ENCODE peak calls at places on chromosomes 2 and 18, in eight cellular contexts. N is lower leg skin, K is endothelial cell of umbilical vein, Z is right lobe of liver, U is A549, O is fibroblast of the aortic adventitia, X is heart right ventricle, P is kidney. A is an unnamed sample.

GRCh38 chr2:108377411-108377810 is 343 bp upstream of the SULT1C4 start:
- DNase-seq in N (no peak), K (no peak), Z (no peak), U (no peak), O (no peak), X (no peak), P (no peak), A (no peak)

GRCh38 chr2:165469417-165469816 is at the start of gene CSRNP3:
- DNase-seq in N (peak), K (peak), Z (peak), U (peak), O (peak), X (peak), P (no peak), A (peak)

GRCh38 chr2:46568212-46569009 is 89.0 kb downstream of the TMEM247 start:
- DNase-seq in N (no peak), K (no peak), Z (no peak), U (no peak), O (no peak), X (no peak), P (no peak), A (no peak)

GRCh38 chr2:183164111-183165015 is 40.1 kb downstream of the NUP35 start:
- DNase-seq in N (no peak), K (no peak), Z (no peak), U (no peak), O (no peak), X (no peak), P (no peak), A (no peak)

GRCh38 chr2:217530399-217531100 is 472.2 kb downstream of the TNS1 start:
- DNase-seq in N (no peak), K (no peak), Z (peak), U (no peak), O (peak), X (peak), P (no peak), A (no peak)

GRCh38 chr2:38146302-38146916 is 70.5 kb upstream of the CYP1B1 start:
- DNase-seq in N (no peak), K (peak), Z (no peak), U (peak), O (peak), X (peak), P (peak), A (no peak)

GRCh38 chr18:77223221-77223639 is 26.4 kb upstream of the GALR1 start:
- DNase-seq in N (no peak), K (no peak), Z (no peak), U (no peak), O (no peak), X (no peak), P (no peak), A (no peak)

GRCh38 chr2:104856086-104856972 is 2.4 kb downstream of the POU3F3 start:
- DNase-seq in N (peak), K (no peak), Z (no peak), U (peak), O (no peak), X (no peak), P (peak), A (no peak)

GRCh38 chr2:3598197-3598910 is 3.4 kb downstream of the COLEC11 start:
- DNase-seq in N (no peak), K (no peak), Z (peak), U (no peak), O (no peak), X (no peak), P (peak), A (no peak)

GRCh38 chr2:223720367-223720766 is 117.0 kb downstream of the AP1S3 start:
- DNase-seq in N (no peak), K (no peak), Z (no peak), U (no peak), O (no peak), X (no peak), P (no peak), A (no peak)

GRCh38 chr18:59051470-59052165 is 88.1 kb upstream of the SEC11C start:
- DNase-seq in N (no peak), K (no peak), Z (no peak), U (no peak), O (peak), X (no peak), P (no peak), A (no peak)

GRCh38 chr2:26344581-26345283 is 1.2 kb upstream of the SELENOI start:
- DNase-seq in N (no peak), K (peak), Z (no peak), U (peak), O (peak), X (no peak), P (no peak), A (no peak)

GRCh38 chr2:37773354-37773753 is 101.9 kb upstream of the CDC42EP3 start:
- DNase-seq in N (no peak), K (no peak), Z (no peak), U (no peak), O (no peak), X (no peak), P (no peak), A (no peak)

GRCh38 chr2:187525164-187525900 is 28.9 kb downstream of the TFPI start:
- DNase-seq in N (no peak), K (peak), Z (no peak), U (no peak), O (no peak), X (no peak), P (no peak), A (no peak)

GRCh38 chr2:102193074-102193473 is 6.3 kb downstream of the IL1RL2 start:
- DNase-seq in N (no peak), K (no peak), Z (no peak), U (no peak), O (peak), X (no peak), P (no peak), A (no peak)

GRCh38 chr18:10453261-10453884 is 1.1 kb upstream of the APCDD1 start:
- DNase-seq in N (no peak), K (no peak), Z (no peak), U (no peak), O (peak), X (no peak), P (no peak), A (no peak)
- H3K4me3 ChIP-seq in N (no peak), K (no peak), Z (no peak), U (no peak), O (no peak), X (peak), P (no peak), A (peak)

GRCh38 chr18:31424383-31424988 is 23.1 kb upstream of the DSG3 start:
- DNase-seq in N (no peak), K (no peak), Z (no peak), U (peak), O (peak), X (no peak), P (no peak), A (no peak)
- TF ChIP-seq CTCF in N (no peak), K (peak), Z (peak), U (peak), O (peak), X (peak), P (peak), A (no peak)

GRCh38 chr2:43178602-43179542 is 47.5 kb downstream of the ZFP36L2 start:
- DNase-seq in N (peak), K (peak), Z (peak), U (peak), O (peak), X (peak), P (peak), A (no peak)
- H3K4me3 ChIP-seq in N (no peak), K (no peak), Z (no peak), U (no peak), O (no peak), X (peak), P (no peak), A (no peak)

GRCh38 chr18:12377556-12378553 is 828 bp upstream of the AFG3L2 start:
- DNase-seq in N (no peak), K (no peak), Z (no peak), U (no peak), O (no peak), X (no peak), P (no peak), A (no peak)
- TF ChIP-seq CTCF in N (no peak), K (peak), Z (no peak), U (no peak), O (peak), X (peak), P (no peak), A (peak)

DNA sequence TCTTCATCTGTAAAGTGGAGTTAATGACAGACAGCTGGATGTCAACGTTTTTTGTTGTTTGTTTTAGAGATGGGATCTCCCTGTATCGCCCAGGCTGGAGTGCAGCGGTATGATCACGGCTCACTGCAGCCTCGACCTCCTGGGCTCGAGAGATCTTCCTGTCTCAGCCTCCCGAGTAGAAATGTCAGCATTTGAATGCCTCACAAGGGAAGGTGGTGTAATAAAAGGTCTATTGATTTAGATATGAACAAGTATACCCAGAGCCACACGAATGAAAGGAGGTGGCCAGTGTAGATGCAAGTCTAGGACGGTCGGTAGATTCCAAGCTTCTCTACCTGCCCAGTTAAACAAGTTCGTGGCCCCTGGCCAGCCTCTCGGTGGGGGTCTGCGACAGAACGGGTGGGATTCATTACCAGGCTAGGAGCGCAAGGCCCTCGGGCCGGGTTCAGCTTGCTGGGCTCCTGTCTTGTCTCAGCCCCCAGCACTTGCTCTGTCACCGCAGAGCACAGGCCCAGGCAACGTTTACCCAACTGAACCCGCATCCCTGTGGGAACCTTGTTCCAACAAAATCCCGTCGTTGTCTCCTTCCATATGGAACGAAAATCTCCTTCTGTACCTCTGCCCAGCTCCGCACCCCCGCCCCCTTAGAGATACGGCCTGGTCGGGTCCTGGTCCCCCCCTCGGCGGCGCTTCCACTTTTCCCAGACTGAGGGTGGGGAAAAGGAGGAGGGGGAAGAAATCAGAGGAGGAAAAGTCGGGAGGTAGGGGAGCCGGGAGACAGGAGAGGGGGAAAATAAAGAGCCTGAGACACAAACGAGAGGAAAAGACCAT is 2.0 kb upstream of the EMX1 start:
- DNase-seq in N (no peak), K (no peak), Z (no peak), U (no peak), O (no peak), X (no peak), P (no peak), A (no peak)
- H3K4me3 ChIP-seq in N (no peak), K (no peak), Z (peak), U (peak), O (no peak), X (peak), P (peak), A (peak)

GRCh38 chr18:70491734-70492348 is 203.0 kb downstream of the SOCS6 start:
- DNase-seq in N (peak), K (peak), Z (no peak), U (peak), O (peak), X (peak), P (no peak), A (peak)
- TF ChIP-seq CTCF in N (no peak), K (peak), Z (peak), U (peak), O (peak), X (peak), P (peak), A (peak)

GRCh38 chr2:149002378-149002890 is 36.1 kb upstream of the LYPD6B start:
- DNase-seq in N (no peak), K (no peak), Z (no peak), U (no peak), O (no peak), X (no peak), P (no peak), A (no peak)
- H3K4me3 ChIP-seq in N (no peak), K (no peak), Z (no peak), U (no peak), O (no peak), X (no peak), P (no peak), A (no peak)

GRCh38 chr2:72117718-72118117 is 29.9 kb downstream of the CYP26B1 start:
- DNase-seq in N (peak), K (no peak), Z (no peak), U (no peak), O (no peak), X (no peak), P (no peak), A (no peak)

GRCh38 chr2:72117029-72117428 is 30.6 kb downstream of the CYP26B1 start:
- DNase-seq in N (no peak), K (no peak), Z (no peak), U (no peak), O (no peak), X (no peak), P (no peak), A (no peak)

GRCh38 chr2:72114693-72115051 is 33.0 kb downstream of the CYP26B1 start:
- DNase-seq in N (no peak), K (no peak), Z (no peak), U (no peak), O (no peak), X (no peak), P (no peak), A (no peak)

GRCh38 chr2:72115361-72116080 is 32.1 kb downstream of the CYP26B1 start:
- DNase-seq in N (peak), K (peak), Z (no peak), U (peak), O (peak), X (no peak), P (peak), A (no peak)

DNA sequence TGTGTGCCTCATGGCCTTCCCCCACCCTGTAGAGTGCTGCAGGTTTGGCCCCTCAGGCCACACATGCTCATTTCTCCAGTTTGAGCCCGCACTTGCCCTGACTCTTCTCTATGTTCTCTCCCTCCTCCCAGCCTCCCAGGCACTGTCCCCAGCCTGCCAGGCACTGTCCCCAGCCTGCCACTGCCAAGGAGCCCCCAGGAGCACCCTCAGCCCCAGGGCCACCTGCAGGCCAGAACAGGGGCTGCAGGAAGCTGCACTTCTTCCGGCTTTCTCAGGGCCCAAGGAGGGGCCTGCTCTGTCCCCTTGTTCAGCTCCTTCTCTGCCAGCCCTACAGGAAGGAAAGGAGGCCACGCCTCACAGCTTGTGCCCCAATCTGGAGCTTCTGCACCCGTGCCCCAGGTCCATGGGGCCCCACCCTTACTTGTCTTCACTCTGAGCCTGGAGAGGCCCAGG is 31.6 kb downstream of the CYP26B1 start:
- DNase-seq in N (no peak), K (no peak), Z (no peak), U (peak), O (no peak), X (no peak), P (no peak), A (no peak)
- TF ChIP-seq CTCF in N (no peak), K (peak), Z (no peak), U (peak), O (peak), X (no peak), P (no peak), A (no peak)